ENCODE peak calls at places on chromosomes 16 and 17, in four cellular contexts. E is endothelial cell of umbilical vein, R is endodermal cell, Z is A673. U is an unnamed sample. For H3K4me1, the result is how much of the 10 kb centered on the place peaks cover.

GRCh38 chr17:21013983-21014382 is 28.8 kb downstream of the USP22 start:
- DNase-seq in E (no peak), Z (no peak), R (no peak), U (no peak)

GRCh38 chr16:17304814-17305169 is 166.0 kb downstream of the XYLT1 start:
- DNase-seq in Z (no peak), E (no peak), R (no peak), U (no peak)

GRCh38 chr17:29005936-29006438 is at the start of gene SEZ6:
- DNase-seq in R (peak), E (peak), Z (peak), U (peak)

GRCh38 chr16:2208772-2209171 is 1.9 kb downstream of the BRICD5 start:
- DNase-seq in E (no peak), Z (no peak), R (no peak), U (no peak)

GRCh38 chr17:27577124-27577761 is 53.7 kb upstream of the LGALS9 start:
- DNase-seq in Z (no peak), R (peak), E (peak), U (no peak)

GRCh38 chr17:40071720-40072480 is 9.1 kb downstream of the THRA start:
- DNase-seq in E (peak), R (peak), Z (peak), U (peak)

GRCh38 chr17:48129981-48130380 is 22.4 kb downstream of the SNX11 start:
- DNase-seq in E (no peak), R (no peak), Z (no peak), U (no peak)

GRCh38 chr17:83189673-83190385 is 110.4 kb downstream of the METRNL start:
- DNase-seq in E (peak), R (no peak), Z (no peak), U (peak)

GRCh38 chr16:17313085-17313611 is 157.6 kb downstream of the XYLT1 start:
- DNase-seq in Z (no peak), R (no peak), E (no peak), U (no peak)

GRCh38 chr17:22692066-22692800 is 999.9 kb downstream of the KCNJ18 start:
- DNase-seq in R (no peak), Z (no peak), E (no peak), U (no peak)

GRCh38 chr17:70352834-70353233 is 183.5 kb downstream of the KCNJ2 start:
- DNase-seq in E (no peak), R (no peak), Z (no peak), U (no peak)

GRCh38 chr17:47730681-47731080 is 2.4 kb upstream of the TBX21 start:
- DNase-seq in R (peak), E (no peak), Z (no peak), U (no peak)

GRCh38 chr16:4369006-4369766 is 2.5 kb upstream of the VASN start:
- DNase-seq in R (no peak), Z (no peak), E (no peak), U (no peak)

GRCh38 chr17:47615766-47616424 is 33.8 kb upstream of the KPNB1 start:
- DNase-seq in Z (peak), E (peak), R (no peak), U (no peak)

GRCh38 chr17:57242148-57242547 is 14.2 kb upstream of the MSI2 start:
- DNase-seq in Z (no peak), E (no peak), R (no peak), U (peak)

GRCh38 chr17:34711646-34712045 is 132.3 kb downstream of the TMEM132E start:
- DNase-seq in E (no peak), R (peak), Z (no peak), U (no peak)

GRCh38 chr16:2934450-2934849 is 22.7 kb downstream of the FLYWCH1 start:
- DNase-seq in E (no peak), Z (no peak), R (no peak), U (no peak)

GRCh38 chr17:9266031-9266680 is 244.8 kb downstream of the NTN1 start:
- DNase-seq in Z (no peak), E (no peak), R (no peak), U (no peak)

GRCh38 chr17:41893384-41893783 is 25.4 kb downstream of the ACLY start:
- DNase-seq in R (no peak), E (no peak), Z (no peak), U (no peak)

GRCh38 chr17:65522751-65523404 is 38.6 kb downstream of the AXIN2 start:
- DNase-seq in R (peak), Z (no peak), E (no peak), U (no peak)

GRCh38 chr17:78806451-78806850 is 24.4 kb upstream of the CYTH1 start:
- DNase-seq in Z (peak), E (no peak), R (no peak), U (no peak)

GRCh38 chr16:51818342-51818944 is 667.4 kb upstream of the SALL1 start:
- DNase-seq in R (peak), Z (peak), E (no peak), U (peak)

GRCh38 chr17:73308017-73308823 is 3.6 kb downstream of the CDC42EP4 start:
- DNase-seq in E (peak), Z (peak), R (peak), U (peak)

GRCh38 chr17:75574404-75575093 is 13.1 kb upstream of the MYO15B start:
- DNase-seq in E (no peak), Z (no peak), R (peak), U (no peak)

GRCh38 chr17:15264542-15264941 is 584 bp downstream of the PMP22 start:
- DNase-seq in Z (no peak), R (peak), E (no peak), U (peak)

GRCh38 chr17:75242461-75243042 is 18.9 kb downstream of the GGA3 start:
- DNase-seq in Z (no peak), R (no peak), E (no peak), U (no peak)

GRCh38 chr16:53045554-53046250 is 7.0 kb downstream of the CHD9NB start:
- DNase-seq in Z (no peak), E (no peak), R (no peak), U (no peak)

GRCh38 chr17:1232786-1233185 is 37.5 kb upstream of the BHLHA9 start:
- DNase-seq in E (no peak), Z (no peak), R (no peak), U (no peak)

DNA sequence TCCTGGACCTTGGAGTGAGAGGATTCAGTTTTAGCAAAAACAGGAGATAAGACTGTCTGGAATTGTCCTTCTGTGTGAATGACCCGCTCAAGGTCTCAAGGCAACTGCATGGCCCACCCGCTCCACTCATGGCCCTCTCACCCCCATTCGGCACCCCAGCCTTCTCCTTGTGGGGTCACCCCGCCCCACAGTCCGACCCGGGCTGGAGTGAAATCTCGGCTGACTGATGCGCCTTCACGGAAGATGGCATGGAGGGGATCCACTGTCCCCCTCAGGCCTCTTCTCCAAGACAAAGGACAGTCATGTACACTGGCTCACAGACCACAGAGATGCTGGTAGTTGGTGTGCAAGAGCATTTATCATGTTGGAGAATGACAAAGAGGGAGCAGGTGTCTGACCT is 391.9 kb upstream of the TNRC6C start:
- DNase-seq in Z (no peak), E (no peak), R (peak), U (no peak)
- H3K27ac ChIP-seq in Z (no peak), E (no peak), R (peak), U (no peak)

GRCh38 chr17:17830740-17831207 is 6.0 kb downstream of the SREBF1 start:
- DNase-seq in Z (no peak), E (no peak), R (no peak), U (no peak)
- H3K4me1 ChIP-seq in Z (half or more), E (under half), R (under half), U (half or more)

GRCh38 chr17:64496786-64497564 is at the start of gene POLG2:
- DNase-seq in R (peak), Z (peak), E (peak), U (peak)

GRCh38 chr17:64492481-64493109 is 4.3 kb downstream of the POLG2 start:
- DNase-seq in Z (peak), R (no peak), E (peak), U (no peak)

GRCh38 chr17:64496348-64496785 is 487 bp downstream of the POLG2 start:
- DNase-seq in R (no peak), Z (no peak), E (peak), U (no peak)

GRCh38 chr17:64491995-64492394 is 4.9 kb downstream of the POLG2 start:
- DNase-seq in E (no peak), R (no peak), Z (no peak), U (no peak)

DNA sequence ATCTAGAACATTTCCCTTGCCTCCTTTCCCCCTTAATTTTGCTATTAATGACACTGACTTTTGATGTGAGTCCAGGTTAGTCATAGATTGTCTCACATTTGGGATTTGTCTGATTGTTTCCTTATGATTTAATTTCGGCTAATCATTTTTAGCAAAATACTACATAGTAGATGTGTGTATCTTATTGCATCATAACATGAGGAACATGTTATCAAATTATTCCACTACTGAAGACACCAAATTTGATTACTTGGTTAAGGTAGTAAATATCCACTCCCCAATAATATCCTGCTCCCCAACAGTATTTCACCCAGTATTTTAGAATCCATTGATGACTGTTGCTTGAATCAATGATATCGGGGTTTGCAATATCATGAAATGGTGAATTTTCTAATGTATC is 2.7 kb downstream of the POLG2 start:
- DNase-seq in R (no peak), Z (no peak), E (no peak), U (no peak)
- H3K27ac ChIP-seq in R (no peak), Z (no peak), E (no peak), U (no peak)

GRCh38 chr17:59763861-59764260 is 56.4 kb downstream of the VMP1 start:
- DNase-seq in E (peak), R (no peak), Z (no peak), U (no peak)
- H3K4me1 ChIP-seq in E (half or more), R (under half), Z (under half), U (under half)

DNA sequence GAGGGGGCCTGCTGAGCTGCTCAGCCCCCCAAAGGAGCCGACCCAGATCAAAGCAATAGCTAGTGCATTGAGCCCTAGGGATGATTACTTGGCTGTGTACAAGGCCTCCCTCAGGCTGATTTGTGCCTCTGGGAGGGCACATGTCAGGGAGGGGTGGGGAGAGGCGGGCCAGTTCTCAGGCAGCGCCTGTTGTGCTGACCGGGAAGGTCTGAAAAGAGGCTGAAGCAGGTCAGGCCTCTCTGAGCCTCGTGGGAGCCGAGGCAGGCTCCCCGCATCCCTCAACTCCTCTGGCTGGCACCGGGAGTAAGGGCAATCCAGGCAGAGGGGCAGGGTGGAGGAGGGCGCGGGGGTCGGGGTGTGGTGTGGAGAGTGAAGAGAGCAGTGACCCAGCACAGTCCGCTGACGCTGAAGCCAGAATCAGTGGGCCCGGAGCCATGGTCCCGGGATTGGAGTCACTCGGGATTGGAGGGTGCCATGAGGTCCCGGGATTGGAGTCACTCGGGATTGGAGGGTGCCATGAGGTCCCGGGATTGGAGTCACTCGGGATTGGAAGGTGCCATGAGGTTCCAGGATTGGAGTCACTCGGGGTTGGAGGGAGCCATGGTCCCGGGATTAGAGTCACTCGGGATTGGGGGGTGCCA is 3.0 kb downstream of the DCXR start:
- DNase-seq in R (peak), E (no peak), Z (no peak), U (no peak)
- H3K27ac ChIP-seq in R (no peak), E (no peak), Z (no peak), U (no peak)

GRCh38 chr16:49556252-49557069 is 182.9 kb downstream of the C16orf78 start:
- DNase-seq in E (peak), R (peak), Z (peak), U (no peak)
- H3K4me1 ChIP-seq in E (under half), R (under half), Z (under half), U (under half)

GRCh38 chr17:77388384-77389306 is 247.9 kb downstream of the SEC14L1 start:
- DNase-seq in R (no peak), E (peak), Z (no peak), U (no peak)

GRCh38 chr17:77387891-77388290 is 247.1 kb downstream of the SEC14L1 start:
- DNase-seq in E (no peak), R (no peak), Z (no peak), U (no peak)

GRCh38 chr17:77383613-77384608 is 243.1 kb downstream of the SEC14L1 start:
- DNase-seq in Z (no peak), E (no peak), R (no peak), U (peak)

GRCh38 chr17:77386502-77387192 is 245.9 kb downstream of the SEC14L1 start:
- DNase-seq in R (no peak), Z (no peak), E (no peak), U (no peak)

DNA sequence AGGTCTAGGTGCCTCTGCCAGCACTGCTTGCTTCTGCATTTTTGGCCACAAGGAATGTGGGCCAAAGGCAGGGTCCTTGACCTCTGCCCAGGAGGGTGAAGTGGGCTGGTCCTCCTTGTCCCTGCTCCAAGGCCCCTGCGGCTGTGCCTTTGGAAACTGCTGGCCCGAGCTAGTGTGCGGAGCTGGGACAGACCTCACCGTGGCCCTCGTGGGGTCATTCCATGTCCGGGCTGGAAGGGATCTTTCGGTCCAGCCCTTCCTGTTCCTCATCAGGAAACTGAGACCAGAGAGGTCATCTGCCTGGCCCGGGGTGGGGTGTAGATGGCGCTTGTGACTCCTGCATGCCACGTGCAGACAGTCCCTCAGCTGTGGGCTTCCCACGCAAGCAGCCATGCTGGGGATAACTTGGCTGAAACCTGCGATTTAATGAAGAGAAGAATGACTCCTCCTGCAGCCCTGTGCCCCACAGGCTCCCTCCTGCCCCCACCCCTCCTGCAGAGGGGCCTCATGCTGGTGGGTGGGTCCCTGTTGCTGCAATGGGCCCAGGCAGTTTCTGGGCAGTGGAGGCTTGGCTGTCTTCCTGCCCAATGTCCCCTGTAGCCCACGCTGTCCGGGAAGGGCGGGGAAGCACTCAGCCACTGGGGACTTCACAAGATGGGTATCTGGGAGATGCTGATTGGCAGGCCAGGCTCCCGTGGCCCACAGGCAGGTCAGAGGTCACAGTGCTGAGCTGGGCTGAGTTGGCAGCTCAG is 245.2 kb downstream of the SEC14L1 start:
- DNase-seq in R (no peak), Z (no peak), E (peak), U (peak)
- H3K27ac ChIP-seq in R (peak), Z (no peak), E (no peak), U (peak)

GRCh38 chr16:81809567-81809966 is 30.5 kb downstream of the PLCG2 start:
- DNase-seq in R (no peak), Z (no peak), E (no peak), U (no peak)

GRCh38 chr16:81810894-81811538 is 31.9 kb downstream of the PLCG2 start:
- DNase-seq in R (no peak), E (no peak), Z (no peak), U (no peak)

GRCh38 chr16:81810361-81810760 is 31.3 kb downstream of the PLCG2 start:
- DNase-seq in R (no peak), E (no peak), Z (no peak), U (no peak)

GRCh38 chr16:81807767-81808166 is 28.7 kb downstream of the PLCG2 start:
- DNase-seq in R (no peak), E (no peak), Z (no peak), U (no peak)

DNA sequence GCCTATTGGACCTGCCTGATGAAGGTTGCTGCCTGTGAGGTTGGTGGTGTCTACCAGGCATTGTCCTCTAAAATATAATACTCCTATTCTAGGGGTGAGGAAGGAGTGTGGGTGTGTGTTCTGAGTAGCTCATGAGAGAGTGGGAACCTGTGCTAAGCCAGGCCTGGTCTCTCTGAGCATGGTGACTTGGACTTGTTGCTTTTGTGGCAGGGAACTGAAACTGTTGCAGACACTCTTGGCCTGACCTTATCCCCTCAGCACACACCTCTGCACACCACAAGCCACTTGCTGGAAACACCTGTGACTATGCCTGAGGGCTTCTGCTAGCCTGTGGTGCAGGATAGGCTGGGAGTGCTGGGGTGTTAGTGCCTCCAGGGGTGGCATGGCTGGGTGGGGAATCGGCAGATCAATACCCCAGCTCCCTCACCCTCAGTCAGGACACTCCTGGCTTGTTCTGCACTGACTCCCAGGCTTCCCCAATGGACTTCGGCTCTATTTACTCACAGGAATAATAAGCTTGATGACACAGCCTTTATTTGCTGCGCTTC is 29.9 kb downstream of the PLCG2 start:
- DNase-seq in E (no peak), R (no peak), Z (no peak), U (no peak)
- H3K4me1 ChIP-seq in E (under half), R (under half), Z (under half), U (under half)

GRCh38 chr16:57807968-57808528 is 5.8 kb upstream of the KIFC3 start:
- DNase-seq in E (peak), R (peak), Z (peak), U (peak)
- H3K27ac ChIP-seq in E (no peak), R (no peak), Z (peak), U (no peak)